ENCODE peak calls at places on chromosome 17, in nine cellular contexts. P, Z, I, A, Y, J, W, F and O are unnamed samples.

GRCh38 chr17:82089723-82090548 is 8.1 kb downstream of the FASN start:
- DNase-seq in P (no peak), Z (no peak), I (no peak), A (no peak), Y (no peak), J (no peak), W (no peak), F (no peak), O (no peak)

GRCh38 chr17:3400008-3400407 is 1.8 kb upstream of the OR1E1 start:
- DNase-seq in P (no peak), Z (no peak), I (no peak), A (no peak), Y (no peak), J (no peak), W (no peak), F (no peak), O (no peak)

GRCh38 chr17:62693616-62694415 is 66.3 kb downstream of the MRC2 start:
- DNase-seq in P (no peak), Z (no peak), I (peak), A (no peak), Y (no peak), J (no peak), W (no peak), F (no peak), O (no peak)

GRCh38 chr17:4520881-4521600 is 22.4 kb downstream of the SPNS2 start:
- DNase-seq in P (peak), Z (no peak), I (no peak), A (no peak), Y (no peak), J (peak), W (no peak), F (no peak), O (peak)

GRCh38 chr17:51455211-51455610 is 194.9 kb downstream of the UTP18 start:
- DNase-seq in P (no peak), Z (no peak), I (no peak), A (no peak), Y (no peak), J (no peak), W (no peak), F (no peak), O (no peak)

GRCh38 chr17:36524428-36524876 is 10.2 kb downstream of the MYO19 start:
- DNase-seq in P (no peak), Z (no peak), I (no peak), A (no peak), Y (no peak), J (no peak), W (no peak), F (no peak), O (no peak)

GRCh38 chr17:77054926-77055325 is 85.8 kb upstream of the SEC14L1 start:
- DNase-seq in P (no peak), Z (no peak), I (no peak), A (no peak), Y (no peak), J (no peak), W (no peak), F (no peak), O (no peak)

GRCh38 chr17:45293413-45294211 is 23.2 kb downstream of the MAP3K14 start:
- DNase-seq in P (peak), Z (peak), I (peak), A (peak), Y (no peak), J (peak), W (no peak), F (peak), O (peak)

GRCh38 chr17:561118-561517 is 153.5 kb downstream of the VPS53 start:
- DNase-seq in P (no peak), Z (no peak), I (no peak), A (no peak), Y (no peak), J (no peak), W (no peak), F (no peak), O (no peak)

GRCh38 chr17:73165616-73166404 is 1.0 kb downstream of the SSTR2 start:
- DNase-seq in P (no peak), Z (no peak), I (no peak), A (no peak), Y (peak), J (no peak), W (no peak), F (no peak), O (no peak)

GRCh38 chr17:81164464-81165245 is 652 bp upstream of the PVALEF start:
- DNase-seq in P (peak), Z (no peak), I (no peak), A (no peak), Y (no peak), J (no peak), W (no peak), F (no peak), O (peak)

GRCh38 chr17:6104956-6105355 is 34.8 kb downstream of the WSCD1 start:
- DNase-seq in P (no peak), Z (no peak), I (no peak), A (peak), Y (no peak), J (peak), W (no peak), F (no peak), O (no peak)
- H3K4me3 ChIP-seq in P (no peak), Z (no peak), I (no peak), A (no peak), Y (no peak), J (no peak), W (no peak), F (no peak), O (no peak)

GRCh38 chr17:76008208-76008607 is 7.6 kb downstream of the CDK3 start:
- DNase-seq in P (no peak), Z (no peak), I (no peak), A (no peak), Y (no peak), J (no peak), W (no peak), F (no peak), O (no peak)

GRCh38 chr17:76008630-76009425 is 8.2 kb downstream of the CDK3 start:
- DNase-seq in P (no peak), Z (no peak), I (no peak), A (no peak), Y (no peak), J (no peak), W (no peak), F (no peak), O (no peak)

GRCh38 chr17:76009447-76009846 is 8.8 kb downstream of the CDK3 start:
- DNase-seq in P (no peak), Z (no peak), I (no peak), A (no peak), Y (no peak), J (no peak), W (no peak), F (no peak), O (no peak)

GRCh38 chr17:76007131-76007849 is 6.6 kb downstream of the CDK3 start:
- DNase-seq in P (no peak), Z (no peak), I (no peak), A (no peak), Y (no peak), J (no peak), W (no peak), F (no peak), O (no peak)

DNA sequence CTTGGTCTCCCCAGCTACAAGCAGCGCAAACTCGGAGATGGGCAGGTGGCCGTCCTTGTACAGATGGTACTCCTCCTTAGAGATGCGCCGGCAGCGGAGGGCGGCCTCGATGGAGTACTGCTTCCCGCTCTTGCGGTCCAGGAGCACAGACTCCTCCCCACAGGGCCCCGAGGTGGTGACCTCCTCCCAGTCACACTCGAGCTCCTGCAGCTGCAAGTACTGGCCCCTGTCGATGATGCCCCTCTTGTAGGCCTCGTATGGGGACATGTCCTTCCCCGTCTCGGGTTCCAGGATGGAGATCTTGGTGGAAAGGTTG is 7.2 kb downstream of the CDK3 start:
- DNase-seq in P (no peak), Z (no peak), I (no peak), A (no peak), Y (no peak), J (no peak), W (no peak), F (no peak), O (no peak)
- TF ChIP-seq POLR2AphosphoS5 in P (no peak), Z (no peak), I (no peak), A (no peak), Y (no peak), J (no peak), W (no peak), F (no peak), O (no peak)

DNA sequence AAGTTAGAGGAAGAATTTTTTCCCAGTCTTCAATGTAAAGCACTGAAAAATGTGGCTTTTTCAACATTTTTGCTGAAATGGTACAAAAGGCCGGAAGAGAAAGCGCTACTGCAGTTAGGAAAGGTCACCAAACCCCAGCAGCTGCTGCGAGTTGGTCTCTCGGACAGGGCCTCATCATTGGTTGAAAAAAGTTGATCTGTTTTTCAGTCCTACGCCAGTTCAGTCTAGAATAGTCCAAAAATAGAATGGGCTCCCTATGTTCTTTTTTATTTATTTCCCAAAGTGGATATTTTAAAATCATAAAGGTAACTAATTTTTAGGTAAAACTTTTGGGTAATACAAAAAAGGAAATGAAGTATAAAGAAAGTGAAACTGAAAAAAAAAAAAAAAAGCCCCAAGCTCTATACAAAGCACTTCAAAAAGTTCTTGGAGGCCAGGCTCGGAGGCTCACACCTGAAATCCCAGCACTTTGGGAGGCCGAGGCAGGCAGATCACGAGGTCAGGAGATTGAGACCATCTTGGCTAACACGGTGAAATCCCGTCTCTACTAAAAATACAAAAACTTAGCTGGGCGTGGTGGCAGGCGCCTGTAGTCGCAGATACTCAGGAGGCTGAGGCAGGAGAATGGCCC is 17.4 kb downstream of the ADAP2 start:
- DNase-seq in P (no peak), Z (no peak), I (no peak), A (no peak), Y (no peak), J (no peak), W (peak), F (no peak), O (no peak)
- H3K4me3 ChIP-seq in P (no peak), Z (no peak), I (no peak), A (no peak), Y (no peak), J (no peak), W (peak), F (no peak), O (no peak)

GRCh38 chr17:43015579-43015978 is 6.6 kb downstream of the VAT1 start:
- DNase-seq in P (no peak), Z (no peak), I (no peak), A (no peak), Y (no peak), J (no peak), W (no peak), F (no peak), O (no peak)
- TF ChIP-seq POLR2AphosphoS5 in P (peak), Z (peak), I (no peak), A (no peak), Y (no peak), J (no peak), W (no peak), F (no peak), O (peak)